ENCODE peak calls at places on chromosomes 12 and 14, in seven cellular contexts. One of them, this sample, is unnamed.

GRCh38 chr14:37678916-37679315 is 83.5 kb downstream of the TTC6 start:
- DNase-seq in activated naive CD4-positive, alpha-beta T cell treated with Interleukin-2 at 50 U/mL for 16 hours: no peak
- DNase-seq in CD4-positive, alpha-beta memory T cell: no peak
- DNase-seq in hepatic stellate cell: no peak
- DNase-seq in astrocyte: peak; percentile 33
- DNase-seq in progenitor cell of endocrine pancreas: no peak
- DNase-seq in naive thymus-derived CD8-positive, alpha-beta T cell: no peak
- DNase-seq in this sample: no peak

GRCh38 chr12:14950982-14951746 is 10.2 kb downstream of the ARHGDIB start:
- DNase-seq in activated naive CD4-positive, alpha-beta T cell treated with Interleukin-2 at 50 U/mL for 16 hours: no peak
- DNase-seq in CD4-positive, alpha-beta memory T cell: no peak
- DNase-seq in hepatic stellate cell: no peak
- DNase-seq in astrocyte: no peak
- DNase-seq in progenitor cell of endocrine pancreas: no peak
- DNase-seq in naive thymus-derived CD8-positive, alpha-beta T cell: no peak
- DNase-seq in this sample: no peak

GRCh38 chr12:95884998-95885397 is 26.2 kb downstream of the SNRPF start:
- DNase-seq in activated naive CD4-positive, alpha-beta T cell treated with Interleukin-2 at 50 U/mL for 16 hours: no peak
- DNase-seq in CD4-positive, alpha-beta memory T cell: no peak
- DNase-seq in hepatic stellate cell: no peak
- DNase-seq in astrocyte: no peak
- DNase-seq in progenitor cell of endocrine pancreas: no peak
- DNase-seq in naive thymus-derived CD8-positive, alpha-beta T cell: no peak
- DNase-seq in this sample: no peak

GRCh38 chr14:59126714-59127436 is 61.6 kb upstream of the DAAM1 start:
- DNase-seq in activated naive CD4-positive, alpha-beta T cell treated with Interleukin-2 at 50 U/mL for 16 hours: peak; percentile 15
- DNase-seq in CD4-positive, alpha-beta memory T cell: peak; percentile 55
- DNase-seq in hepatic stellate cell: peak; percentile 48
- DNase-seq in astrocyte: peak; percentile 28
- DNase-seq in progenitor cell of endocrine pancreas: no peak
- DNase-seq in naive thymus-derived CD8-positive, alpha-beta T cell: peak; percentile 11
- DNase-seq in this sample: peak; percentile 66

GRCh38 chr14:100474176-100474575 is 113.0 kb downstream of the BEGAIN start:
- DNase-seq in activated naive CD4-positive, alpha-beta T cell treated with Interleukin-2 at 50 U/mL for 16 hours: no peak
- DNase-seq in CD4-positive, alpha-beta memory T cell: no peak
- DNase-seq in hepatic stellate cell: no peak
- DNase-seq in astrocyte: no peak
- DNase-seq in progenitor cell of endocrine pancreas: no peak
- DNase-seq in naive thymus-derived CD8-positive, alpha-beta T cell: no peak
- DNase-seq in this sample: no peak

GRCh38 chr14:43539210-43539609 is 967.9 kb downstream of the FSCB start:
- DNase-seq in activated naive CD4-positive, alpha-beta T cell treated with Interleukin-2 at 50 U/mL for 16 hours: no peak
- DNase-seq in CD4-positive, alpha-beta memory T cell: no peak
- DNase-seq in hepatic stellate cell: no peak
- DNase-seq in astrocyte: no peak
- DNase-seq in progenitor cell of endocrine pancreas: no peak
- DNase-seq in naive thymus-derived CD8-positive, alpha-beta T cell: no peak
- DNase-seq in this sample: peak; percentile 7

GRCh38 chr14:20177433-20177974 is 13.2 kb upstream of the OR11G2 start:
- DNase-seq in activated naive CD4-positive, alpha-beta T cell treated with Interleukin-2 at 50 U/mL for 16 hours: no peak
- DNase-seq in CD4-positive, alpha-beta memory T cell: no peak
- DNase-seq in hepatic stellate cell: no peak
- DNase-seq in astrocyte: no peak
- DNase-seq in progenitor cell of endocrine pancreas: no peak
- DNase-seq in naive thymus-derived CD8-positive, alpha-beta T cell: no peak
- DNase-seq in this sample: no peak

GRCh38 chr12:63150255-63151060 is 543 bp downstream of the AVPR1A start:
- DNase-seq in activated naive CD4-positive, alpha-beta T cell treated with Interleukin-2 at 50 U/mL for 16 hours: no peak
- DNase-seq in CD4-positive, alpha-beta memory T cell: no peak
- DNase-seq in hepatic stellate cell: no peak
- DNase-seq in astrocyte: no peak
- DNase-seq in progenitor cell of endocrine pancreas: peak; percentile 14
- DNase-seq in naive thymus-derived CD8-positive, alpha-beta T cell: no peak
- DNase-seq in this sample: no peak

This sample was measured in midbrain.